ENCODE peak calls at places on chromosomes 16 and 17, in six cellular contexts. One of them, this sample, is unnamed.

GRCh38 chr16:12749076-12749475 is 54.6 kb downstream of the CPPED1 start:
- DNase-seq in HS-5: no peak
- DNase-seq in mammary epithelial cell: no peak
- DNase-seq in Right ventricle myocardium superior: no peak
- DNase-seq in left cardiac atrium: no peak
- DNase-seq in mesendoderm: no peak
- DNase-seq in this sample: no peak

GRCh38 chr17:72943826-72944689 is 148.4 kb downstream of the SLC39A11 start:
- DNase-seq in mesendoderm: no peak
- DNase-seq in HS-5: no peak
- DNase-seq in Right ventricle myocardium superior: no peak
- DNase-seq in left cardiac atrium: no peak
- DNase-seq in mammary epithelial cell: no peak
- DNase-seq in this sample: no peak

GRCh38 chr17:50447870-50448573 is 20.7 kb downstream of the CHAD start:
- DNase-seq in Right ventricle myocardium superior: no peak
- DNase-seq in mammary epithelial cell: no peak
- DNase-seq in HS-5: no peak
- DNase-seq in left cardiac atrium: no peak
- DNase-seq in mesendoderm: no peak
- DNase-seq in this sample: no peak

GRCh38 chr16:75237398-75238131 is 13.9 kb downstream of the BCAR1 start:
- DNase-seq in HS-5: no peak
- DNase-seq in Right ventricle myocardium superior: no peak
- DNase-seq in mammary epithelial cell: no peak
- DNase-seq in left cardiac atrium: peak; percentile 24
- DNase-seq in mesendoderm: no peak
- DNase-seq in this sample: no peak

GRCh38 chr17:75472119-75472518 is 15.7 kb downstream of the TMEM94 start:
- DNase-seq in HS-5: no peak
- DNase-seq in Right ventricle myocardium superior: no peak
- DNase-seq in mesendoderm: no peak
- DNase-seq in mammary epithelial cell: peak; percentile 33
- DNase-seq in left cardiac atrium: no peak
- DNase-seq in this sample: no peak

GRCh38 chr17:76247304-76247703 is 7.0 kb upstream of the RNF157 start:
- DNase-seq in mammary epithelial cell: no peak
- DNase-seq in Right ventricle myocardium superior: no peak
- DNase-seq in mesendoderm: no peak
- DNase-seq in left cardiac atrium: no peak
- DNase-seq in HS-5: no peak
- DNase-seq in this sample: no peak

GRCh38 chr16:27690604-27691003 is 140.7 kb downstream of the KATNIP start:
- DNase-seq in mammary epithelial cell: no peak
- DNase-seq in left cardiac atrium: no peak
- DNase-seq in Right ventricle myocardium superior: peak; percentile 50
- DNase-seq in mesendoderm: peak; percentile 37
- DNase-seq in HS-5: no peak
- DNase-seq in this sample: no peak

GRCh38 chr17:77125432-77125901 is 15.3 kb upstream of the SEC14L1 start:
- DNase-seq in Right ventricle myocardium superior: no peak
- DNase-seq in mesendoderm: no peak
- DNase-seq in left cardiac atrium: no peak
- DNase-seq in mammary epithelial cell: peak; percentile 96
- DNase-seq in HS-5: peak; percentile 97
- DNase-seq in this sample: no peak

GRCh38 chr17:16977932-16978331 is 6.0 kb upstream of the TNFRSF13B start:
- DNase-seq in Right ventricle myocardium superior: no peak
- DNase-seq in HS-5: no peak
- DNase-seq in mesendoderm: peak; percentile 83
- DNase-seq in left cardiac atrium: no peak
- DNase-seq in mammary epithelial cell: no peak
- DNase-seq in this sample: no peak

GRCh38 chr17:76820039-76820438 is 48.2 kb upstream of the MGAT5B start:
- DNase-seq in Right ventricle myocardium superior: no peak
- DNase-seq in left cardiac atrium: no peak
- DNase-seq in mesendoderm: peak; percentile 7
- DNase-seq in HS-5: no peak
- DNase-seq in mammary epithelial cell: no peak
- DNase-seq in this sample: peak; percentile 42

GRCh38 chr16:22633280-22633679 is 122.6 kb downstream of the NPIPB5 start:
- DNase-seq in Right ventricle myocardium superior: peak; percentile 22
- DNase-seq in mesendoderm: peak; percentile 32
- DNase-seq in HS-5: no peak
- DNase-seq in left cardiac atrium: no peak
- DNase-seq in mammary epithelial cell: no peak
- DNase-seq in this sample: no peak

GRCh38 chr17:45127209-45127582 is 5.1 kb downstream of the PLCD3 start:
- DNase-seq in Right ventricle myocardium superior: peak; percentile 45
- DNase-seq in left cardiac atrium: no peak
- DNase-seq in mesendoderm: no peak
- DNase-seq in mammary epithelial cell: no peak
- DNase-seq in HS-5: no peak
- DNase-seq in this sample: no peak

GRCh38 chr17:37698856-37699255 is 46.0 kb downstream of the HNF1B start:
- DNase-seq in Right ventricle myocardium superior: no peak
- DNase-seq in mesendoderm: no peak
- DNase-seq in left cardiac atrium: no peak
- DNase-seq in HS-5: no peak
- DNase-seq in mammary epithelial cell: peak; percentile 74
- DNase-seq in this sample: no peak

GRCh38 chr16:4139968-4140367 is 23.7 kb upstream of the ADCY9 start:
- DNase-seq in left cardiac atrium: no peak
- DNase-seq in mesendoderm: no peak
- DNase-seq in mammary epithelial cell: no peak
- DNase-seq in Right ventricle myocardium superior: no peak
- DNase-seq in HS-5: no peak
- DNase-seq in this sample: no peak

GRCh38 chr16:65809627-65810026 is 556.9 kb upstream of the CDH5 start:
- DNase-seq in mesendoderm: no peak
- DNase-seq in HS-5: no peak
- DNase-seq in left cardiac atrium: no peak
- DNase-seq in mammary epithelial cell: no peak
- DNase-seq in Right ventricle myocardium superior: no peak
- DNase-seq in this sample: no peak

GRCh38 chr17:77394540-77395295 is 253.9 kb downstream of the SEC14L1 start:
- DNase-seq in Right ventricle myocardium superior: peak; percentile 63
- DNase-seq in HS-5: no peak
- DNase-seq in mammary epithelial cell: peak; percentile 70
- DNase-seq in left cardiac atrium: no peak
- DNase-seq in mesendoderm: no peak
- DNase-seq in this sample: no peak

GRCh38 chr16:79274197-79274596 is 326.3 kb downstream of the MAF start:
- DNase-seq in Right ventricle myocardium superior: no peak
- DNase-seq in HS-5: no peak
- DNase-seq in mesendoderm: no peak
- DNase-seq in mammary epithelial cell: no peak
- DNase-seq in left cardiac atrium: no peak
- DNase-seq in this sample: no peak

This sample was measured in SK-N-SH.